ENCODE peak calls at places on chromosomes 5 and 9, in ten cellular contexts. Y is keratinocyte, T is epithelial cell of proximal tubule, M is A549, F is epithelial cell of esophagus, H is heart right ventricle, D is bronchial epithelial cell, V is fibroblast of the aortic adventitia, W is neural progenitor cell, N is pancreas. C is an unnamed sample.

GRCh38 chr5:107576155-107576554 is 94.6 kb downstream of the EFNA5 start:
- DNase-seq in Y (no peak), T (no peak), M (no peak), F (no peak), H (no peak), D (no peak), V (no peak), W (no peak), N (no peak), C (peak; percentile 71)

GRCh38 chr9:75616841-75617566 is 273.5 kb upstream of the PCSK5 start:
- DNase-seq in Y (no peak), T (no peak), M (no peak), F (peak; percentile 26), H (no peak), D (peak; percentile 23), V (no peak), W (peak; percentile 78), N (no peak), C (no peak)

GRCh38 chr9:88776717-88777497 is 214.4 kb upstream of the S1PR3 start:
- DNase-seq in Y (peak; percentile 87), T (peak; percentile 74), M (peak; percentile 85), F (peak; percentile 84), H (no peak), D (peak; percentile 89), V (peak; percentile 87), W (no peak), N (no peak), C (no peak)

GRCh38 chr9:124279531-124280175 is 21.9 kb downstream of the NEK6 start:
- DNase-seq in Y (peak; percentile 79), T (no peak), M (no peak), F (peak; percentile 79), H (no peak), D (peak; percentile 89), V (no peak), W (no peak), N (no peak), C (no peak)

GRCh38 chr5:158384535-158385421 is 525.8 kb upstream of the CLINT1 start:
- DNase-seq in Y (peak; percentile 65), T (peak; percentile 87), M (peak; percentile 35), F (peak; percentile 90), H (no peak), D (peak; percentile 98), V (peak; percentile 97), W (no peak), N (no peak), C (peak; percentile 79)

GRCh38 chr9:6226696-6227095 is 11.1 kb downstream of the IL33 start:
- DNase-seq in Y (peak; percentile 11), T (no peak), M (no peak), F (peak; percentile 86), H (peak; percentile 39), D (peak; percentile 85), V (peak; percentile 91), W (no peak), N (no peak), C (peak; percentile 71)

GRCh38 chr9:120904999-120905793 is 21.4 kb downstream of the TRAF1 start:
- DNase-seq in Y (no peak), T (no peak), M (no peak), F (no peak), H (no peak), D (no peak), V (no peak), W (no peak), N (no peak), C (no peak)

GRCh38 chr9:87501806-87502205 is 4.1 kb downstream of the DAPK1 start:
- DNase-seq in Y (no peak), T (no peak), M (no peak), F (no peak), H (no peak), D (no peak), V (no peak), W (no peak), N (no peak), C (no peak)

GRCh38 chr5:98975223-98975622 is 46.4 kb upstream of the CHD1 start:
- DNase-seq in Y (no peak), T (no peak), M (peak; percentile 38), F (peak; percentile 82), H (no peak), D (peak; percentile 77), V (no peak), W (no peak), N (no peak), C (no peak)

GRCh38 chr5:111070272-111071134 is 1.0 kb upstream of the TSLP start:
- DNase-seq in Y (no peak), T (no peak), M (no peak), F (no peak), H (no peak), D (no peak), V (peak; percentile 25), W (peak; percentile 90), N (peak; percentile 62), C (no peak)

GRCh38 chr5:57805732-57806131 is 323.1 kb upstream of the ACTBL2 start:
- DNase-seq in Y (no peak), T (no peak), M (no peak), F (no peak), H (no peak), D (peak; percentile 15), V (no peak), W (no peak), N (no peak), C (no peak)

GRCh38 chr5:132808866-132809265 is 4.2 kb upstream of the SOWAHA start:
- DNase-seq in Y (no peak), T (no peak), M (no peak), F (peak; percentile 42), H (no peak), D (no peak), V (no peak), W (no peak), N (no peak), C (no peak)

GRCh38 chr9:72362680-72363139 is 2.3 kb downstream of the ZFAND5 start:
- DNase-seq in Y (no peak), T (peak; percentile 46), M (peak; percentile 84), F (peak; percentile 65), H (peak; percentile 82), D (peak; percentile 50), V (peak; percentile 84), W (peak; percentile 42), N (no peak), C (peak; percentile 91)

GRCh38 chr5:68041293-68041692 is 174.3 kb upstream of the PIK3R1 start:
- DNase-seq in Y (no peak), T (no peak), M (no peak), F (no peak), H (peak; percentile 18), D (no peak), V (no peak), W (no peak), N (no peak), C (no peak)
- H3K4me3 ChIP-seq in Y (no peak overlapping the region), T (no peak overlapping the region), M (no peak overlapping the region), F (no peak overlapping the region), H (no peak overlapping the region), D (no peak overlapping the region), V (no peak overlapping the region), W (no peak overlapping the region), N (no peak overlapping the region), C (no peak overlapping the region)

GRCh38 chr9:130030821-130031481 is 12.0 kb downstream of the FNBP1 start:
- DNase-seq in Y (no peak), T (no peak), M (no peak), F (no peak), H (no peak), D (no peak), V (no peak), W (no peak), N (no peak), C (no peak)

GRCh38 chr9:130040901-130041647 is 1.9 kb downstream of the FNBP1 start:
- DNase-seq in Y (no peak), T (no peak), M (no peak), F (no peak), H (no peak), D (no peak), V (no peak), W (no peak), N (no peak), C (no peak)

GRCh38 chr9:130034570-130034969 is 8.4 kb downstream of the FNBP1 start:
- DNase-seq in Y (no peak), T (no peak), M (no peak), F (peak; percentile 80), H (no peak), D (peak; percentile 75), V (peak; percentile 76), W (no peak), N (no peak), C (no peak)

GRCh38 chr9:130039504-130040147 is 3.4 kb downstream of the FNBP1 start:
- DNase-seq in Y (no peak), T (no peak), M (peak; percentile 51), F (no peak), H (no peak), D (no peak), V (peak; percentile 23), W (peak; percentile 38), N (no peak), C (no peak)

GRCh38 chr9:130036099-130036498 is 6.9 kb downstream of the FNBP1 start:
- DNase-seq in Y (no peak), T (no peak), M (no peak), F (peak; percentile 69), H (no peak), D (peak; percentile 84), V (peak; percentile 55), W (no peak), N (no peak), C (no peak)
- TF ChIP-seq CTCF in Y (no peak), T (no peak), M (no peak), F (no peak), H (no peak), D (no peak), V (no peak), W (no peak), N (no peak), C (no peak)

DNA sequence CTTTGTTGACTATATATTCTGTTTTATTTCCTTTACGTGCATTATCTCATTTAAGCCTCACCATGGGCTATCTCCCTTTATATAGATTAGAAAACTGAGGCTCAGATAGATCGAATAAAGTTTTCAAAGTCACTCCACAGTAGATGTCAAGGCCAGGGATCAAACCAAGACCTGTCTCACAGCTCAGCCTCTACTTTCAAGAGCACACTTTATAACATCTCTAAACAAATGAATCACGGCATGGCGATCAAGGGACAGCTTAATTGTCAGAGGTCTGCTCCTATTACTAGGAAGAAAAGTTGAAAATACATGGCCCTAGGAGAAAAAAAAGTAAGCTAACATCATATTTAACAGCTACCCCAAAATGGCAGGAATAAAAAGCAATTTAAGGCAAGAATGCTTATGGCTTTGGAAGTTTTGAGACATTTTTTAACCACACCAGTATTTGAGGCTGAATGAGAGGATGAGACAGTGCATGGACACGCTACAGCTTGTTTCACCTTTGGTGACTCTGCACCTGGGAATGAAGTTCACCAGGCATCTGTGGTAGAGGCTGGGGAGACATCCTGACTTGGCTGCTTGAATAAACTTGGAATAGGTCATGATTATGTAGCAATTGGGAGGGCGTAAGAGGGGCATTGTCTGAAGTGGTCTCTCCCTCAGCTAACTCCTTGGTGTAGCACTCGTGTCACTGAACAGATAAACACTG is 486.8 kb upstream of the WWC1 start:
- DNase-seq in Y (peak; percentile 94), T (no peak), M (no peak), F (peak; percentile 98), H (no peak), D (peak; percentile 99), V (no peak), W (no peak), N (no peak), C (no peak)
- H3K4me3 ChIP-seq in Y (peak overlapping the region; percentile 36), T (no peak overlapping the region), M (no peak overlapping the region), F (no peak overlapping the region), H (no peak overlapping the region), D (no peak overlapping the region), V (no peak overlapping the region), W (no peak overlapping the region), N (no peak overlapping the region), C (no peak overlapping the region)

DNA sequence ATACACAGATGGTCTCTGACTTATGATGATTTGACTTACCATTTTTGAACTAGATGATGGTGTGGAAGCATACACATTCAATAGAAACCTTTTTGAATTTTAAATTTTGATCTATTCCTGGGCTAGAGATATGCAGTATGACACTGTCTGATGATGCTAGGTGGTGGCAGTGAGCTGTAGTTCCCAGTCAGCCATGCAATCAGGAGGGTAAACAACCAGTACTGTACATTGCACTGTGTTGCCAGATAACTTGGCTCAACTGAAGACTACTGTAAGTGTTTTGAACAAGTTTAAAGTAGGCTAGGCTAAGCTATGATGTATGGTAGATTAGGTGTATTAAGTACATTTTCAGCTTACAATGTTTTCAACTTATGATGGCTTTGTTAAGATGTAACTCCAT is 859.1 kb upstream of the ARRDC3 start:
- DNase-seq in Y (no peak), T (no peak), M (no peak), F (no peak), H (no peak), D (no peak), V (no peak), W (no peak), N (no peak), C (no peak)
- TF ChIP-seq CTCF in Y (no peak), T (no peak), M (no peak), F (no peak), H (no peak), D (no peak), V (no peak), W (no peak), N (no peak), C (no peak)

C was measured in retinal pigment epithelial cell.